ENCODE peak calls at places on chromosome 16, in six cellular contexts. One of them, this sample, is unnamed.

GRCh38 chr16:55861288-55861687 is 13.9 kb downstream of the CES5A start:
- DNase-seq in adrenal gland: no peak
- DNase-seq in cardiac fibroblast: no peak
- DNase-seq in CD4-positive, alpha-beta T cell: no peak
- DNase-seq in colonic mucosa: no peak
- DNase-seq in heart right ventricle: no peak
- DNase-seq in this sample: no peak

GRCh38 chr16:30142672-30143346 is 19.8 kb upstream of the MAPK3 start:
- DNase-seq in CD4-positive, alpha-beta T cell: no peak
- DNase-seq in adrenal gland: peak; percentile 41
- DNase-seq in cardiac fibroblast: no peak
- DNase-seq in heart right ventricle: no peak
- DNase-seq in colonic mucosa: no peak
- DNase-seq in this sample: no peak

GRCh38 chr16:4016648-4017047 is 99.6 kb downstream of the ADCY9 start:
- DNase-seq in heart right ventricle: no peak
- DNase-seq in cardiac fibroblast: peak; percentile 55
- DNase-seq in adrenal gland: no peak
- DNase-seq in CD4-positive, alpha-beta T cell: no peak
- DNase-seq in colonic mucosa: no peak
- DNase-seq in this sample: no peak

GRCh38 chr16:89949756-89950155 is 1.2 kb downstream of the DEF8 start:
- DNase-seq in adrenal gland: no peak
- DNase-seq in cardiac fibroblast: no peak
- DNase-seq in heart right ventricle: no peak
- DNase-seq in colonic mucosa: no peak
- DNase-seq in CD4-positive, alpha-beta T cell: no peak
- DNase-seq in this sample: peak; percentile 54

GRCh38 chr16:49018259-49018931 is 263.2 kb downstream of the CBLN1 start:
- DNase-seq in cardiac fibroblast: no peak
- DNase-seq in colonic mucosa: no peak
- DNase-seq in adrenal gland: no peak
- DNase-seq in heart right ventricle: no peak
- DNase-seq in CD4-positive, alpha-beta T cell: no peak
- DNase-seq in this sample: no peak

GRCh38 chr16:14087590-14088154 is 16.6 kb downstream of the MRTFB start:
- DNase-seq in cardiac fibroblast: no peak
- DNase-seq in colonic mucosa: no peak
- DNase-seq in adrenal gland: no peak
- DNase-seq in CD4-positive, alpha-beta T cell: no peak
- DNase-seq in heart right ventricle: no peak
- DNase-seq in this sample: no peak

GRCh38 chr16:88548131-88548874 is 21.9 kb upstream of the ZC3H18 start:
- DNase-seq in adrenal gland: no peak
- DNase-seq in CD4-positive, alpha-beta T cell: no peak
- DNase-seq in colonic mucosa: no peak
- DNase-seq in cardiac fibroblast: no peak
- DNase-seq in heart right ventricle: no peak
- DNase-seq in this sample: no peak

GRCh38 chr16:54945063-54945462 is 14.4 kb downstream of the IRX5 start:
- DNase-seq in heart right ventricle: no peak
- DNase-seq in colonic mucosa: no peak
- DNase-seq in cardiac fibroblast: no peak
- DNase-seq in CD4-positive, alpha-beta T cell: no peak
- DNase-seq in adrenal gland: no peak
- DNase-seq in this sample: no peak

GRCh38 chr16:85530370-85530739 is 82.8 kb upstream of the GSE1 start:
- DNase-seq in heart right ventricle: no peak
- DNase-seq in adrenal gland: no peak
- DNase-seq in CD4-positive, alpha-beta T cell: no peak
- DNase-seq in cardiac fibroblast: no peak
- DNase-seq in colonic mucosa: no peak
- DNase-seq in this sample: no peak

GRCh38 chr16:10657925-10658324 is 36.8 kb downstream of the TEKT5 start:
- DNase-seq in heart right ventricle: no peak
- DNase-seq in cardiac fibroblast: no peak
- DNase-seq in colonic mucosa: no peak
- DNase-seq in CD4-positive, alpha-beta T cell: no peak
- DNase-seq in adrenal gland: no peak
- DNase-seq in this sample: no peak

GRCh38 chr16:89197633-89198416 is 2.5 kb downstream of the SLC22A31 start:
- DNase-seq in heart right ventricle: no peak
- DNase-seq in cardiac fibroblast: no peak
- DNase-seq in adrenal gland: no peak
- DNase-seq in colonic mucosa: no peak
- DNase-seq in CD4-positive, alpha-beta T cell: no peak
- DNase-seq in this sample: no peak

GRCh38 chr16:4625617-4626159 is 1.1 kb downstream of the MGRN1 start:
- DNase-seq in heart right ventricle: no peak
- DNase-seq in CD4-positive, alpha-beta T cell: no peak
- DNase-seq in adrenal gland: no peak
- DNase-seq in cardiac fibroblast: no peak
- DNase-seq in colonic mucosa: no peak
- DNase-seq in this sample: peak; percentile 54

GRCh38 chr16:88651276-88651988 is 579 bp upstream of the CYBA start:
- DNase-seq in CD4-positive, alpha-beta T cell: peak; percentile 48
- DNase-seq in heart right ventricle: peak; percentile 54
- DNase-seq in adrenal gland: peak; percentile 68
- DNase-seq in colonic mucosa: peak; percentile 70
- DNase-seq in cardiac fibroblast: peak; percentile 48
- DNase-seq in this sample: no peak

GRCh38 chr16:30951785-30952184 is 2.9 kb downstream of the ORAI3 start:
- DNase-seq in colonic mucosa: peak; percentile 41
- DNase-seq in cardiac fibroblast: peak; percentile 77
- DNase-seq in CD4-positive, alpha-beta T cell: no peak
- DNase-seq in adrenal gland: peak; percentile 63
- DNase-seq in heart right ventricle: peak; percentile 68
- DNase-seq in this sample: no peak

GRCh38 chr16:58119509-58119845 is 9.7 kb downstream of the CFAP20 start:
- DNase-seq in CD4-positive, alpha-beta T cell: no peak
- DNase-seq in cardiac fibroblast: no peak
- DNase-seq in heart right ventricle: no peak
- DNase-seq in adrenal gland: no peak
- DNase-seq in colonic mucosa: no peak
- DNase-seq in this sample: no peak

GRCh38 chr16:77408607-77409006 is 26.2 kb downstream of the ADAMTS18 start:
- DNase-seq in CD4-positive, alpha-beta T cell: no peak
- DNase-seq in heart right ventricle: no peak
- DNase-seq in colonic mucosa: no peak
- DNase-seq in adrenal gland: no peak
- DNase-seq in cardiac fibroblast: no peak
- DNase-seq in this sample: no peak

GRCh38 chr16:71848622-71849021 is 2.8 kb downstream of the ATXN1L start:
- DNase-seq in CD4-positive, alpha-beta T cell: no peak
- DNase-seq in heart right ventricle: no peak
- DNase-seq in colonic mucosa: no peak
- DNase-seq in cardiac fibroblast: no peak
- DNase-seq in adrenal gland: no peak
- DNase-seq in this sample: no peak

GRCh38 chr16:81515281-81515680 is 70.7 kb downstream of the CMIP start:
- DNase-seq in cardiac fibroblast: no peak
- DNase-seq in adrenal gland: no peak
- DNase-seq in colonic mucosa: no peak
- DNase-seq in heart right ventricle: no peak
- DNase-seq in CD4-positive, alpha-beta T cell: no peak
- DNase-seq in this sample: no peak

GRCh38 chr16:80656731-80657150 is 115.9 kb downstream of the DYNLRB2 start:
- DNase-seq in colonic mucosa: no peak
- DNase-seq in cardiac fibroblast: no peak
- DNase-seq in CD4-positive, alpha-beta T cell: peak; percentile 33
- DNase-seq in heart right ventricle: no peak
- DNase-seq in adrenal gland: no peak
- DNase-seq in this sample: no peak

GRCh38 chr16:51813609-51814008 is 662.5 kb upstream of the SALL1 start:
- DNase-seq in colonic mucosa: no peak
- DNase-seq in CD4-positive, alpha-beta T cell: no peak
- DNase-seq in heart right ventricle: no peak
- DNase-seq in adrenal gland: no peak
- DNase-seq in cardiac fibroblast: no peak
- DNase-seq in this sample: no peak

GRCh38 chr16:2231016-2231931 is 5.0 kb upstream of the DNASE1L2 start:
- DNase-seq in cardiac fibroblast: no peak
- DNase-seq in CD4-positive, alpha-beta T cell: no peak
- DNase-seq in adrenal gland: no peak
- DNase-seq in colonic mucosa: no peak
- DNase-seq in heart right ventricle: no peak
- DNase-seq in this sample: no peak

GRCh38 chr16:89100601-89101302 is 7.1 kb downstream of the ACSF3 start:
- DNase-seq in colonic mucosa: no peak
- DNase-seq in adrenal gland: no peak
- DNase-seq in heart right ventricle: no peak
- DNase-seq in cardiac fibroblast: no peak
- DNase-seq in CD4-positive, alpha-beta T cell: no peak
- DNase-seq in this sample: no peak

DNA sequence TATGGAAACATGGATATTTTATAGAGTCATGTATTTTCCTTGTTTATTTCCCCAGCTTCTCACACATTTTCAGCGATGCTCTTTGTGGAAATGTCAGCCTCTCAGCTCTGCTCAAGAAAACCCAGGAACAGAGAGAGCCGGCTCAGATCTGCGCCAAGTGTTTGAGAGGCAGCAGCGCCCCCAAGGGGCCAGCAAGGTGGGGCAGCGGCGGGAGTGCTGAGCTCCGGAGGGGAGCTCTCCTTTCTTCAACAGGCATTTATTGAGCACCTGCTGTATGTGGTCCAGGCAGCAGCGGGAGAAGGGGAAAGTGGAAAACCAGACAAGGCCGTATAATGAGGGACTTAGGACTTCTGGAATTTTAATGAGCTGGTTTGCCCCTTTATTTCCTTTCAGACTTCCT is 421.1 kb upstream of the C16orf82 start:
- DNase-seq in colonic mucosa: no peak
- DNase-seq in CD4-positive, alpha-beta T cell: no peak
- DNase-seq in cardiac fibroblast: no peak
- DNase-seq in heart right ventricle: no peak
- DNase-seq in adrenal gland: peak; percentile 4
- DNase-seq in this sample: peak; percentile 27
- TF ChIP-seq CTCF in colonic mucosa: no peak
- TF ChIP-seq CTCF in CD4-positive, alpha-beta T cell: no peak
- TF ChIP-seq CTCF in cardiac fibroblast: no peak
- TF ChIP-seq CTCF in heart right ventricle: no peak
- TF ChIP-seq CTCF in adrenal gland: peak; percentile 27
- TF ChIP-seq CTCF in this sample: no peak

GRCh38 chr16:22672830-22673210 is 141.1 kb upstream of the HS3ST2 start:
- DNase-seq in CD4-positive, alpha-beta T cell: no peak
- DNase-seq in adrenal gland: no peak
- DNase-seq in colonic mucosa: no peak
- DNase-seq in cardiac fibroblast: no peak
- DNase-seq in heart right ventricle: no peak
- DNase-seq in this sample: no peak

GRCh38 chr16:22670551-22670970 is 143.4 kb upstream of the HS3ST2 start:
- DNase-seq in heart right ventricle: no peak
- DNase-seq in colonic mucosa: no peak
- DNase-seq in adrenal gland: no peak
- DNase-seq in cardiac fibroblast: peak; percentile 18
- DNase-seq in CD4-positive, alpha-beta T cell: no peak
- DNase-seq in this sample: no peak

GRCh38 chr16:22671301-22672076 is 142.5 kb upstream of the HS3ST2 start:
- DNase-seq in heart right ventricle: no peak
- DNase-seq in cardiac fibroblast: peak; percentile 48
- DNase-seq in colonic mucosa: no peak
- DNase-seq in CD4-positive, alpha-beta T cell: no peak
- DNase-seq in adrenal gland: no peak
- DNase-seq in this sample: no peak

GRCh38 chr16:22668318-22668717 is 145.6 kb upstream of the HS3ST2 start:
- DNase-seq in colonic mucosa: no peak
- DNase-seq in cardiac fibroblast: no peak
- DNase-seq in CD4-positive, alpha-beta T cell: no peak
- DNase-seq in heart right ventricle: no peak
- DNase-seq in adrenal gland: no peak
- DNase-seq in this sample: no peak

GRCh38 chr16:22670044-22670536 is 143.9 kb upstream of the HS3ST2 start:
- DNase-seq in heart right ventricle: no peak
- DNase-seq in adrenal gland: no peak
- DNase-seq in cardiac fibroblast: peak; percentile 29
- DNase-seq in colonic mucosa: no peak
- DNase-seq in CD4-positive, alpha-beta T cell: no peak
- DNase-seq in this sample: no peak
- TF ChIP-seq CTCF in heart right ventricle: no peak
- TF ChIP-seq CTCF in adrenal gland: no peak
- TF ChIP-seq CTCF in cardiac fibroblast: no peak
- TF ChIP-seq CTCF in colonic mucosa: no peak
- TF ChIP-seq CTCF in CD4-positive, alpha-beta T cell: no peak
- TF ChIP-seq CTCF in this sample: no peak

DNA sequence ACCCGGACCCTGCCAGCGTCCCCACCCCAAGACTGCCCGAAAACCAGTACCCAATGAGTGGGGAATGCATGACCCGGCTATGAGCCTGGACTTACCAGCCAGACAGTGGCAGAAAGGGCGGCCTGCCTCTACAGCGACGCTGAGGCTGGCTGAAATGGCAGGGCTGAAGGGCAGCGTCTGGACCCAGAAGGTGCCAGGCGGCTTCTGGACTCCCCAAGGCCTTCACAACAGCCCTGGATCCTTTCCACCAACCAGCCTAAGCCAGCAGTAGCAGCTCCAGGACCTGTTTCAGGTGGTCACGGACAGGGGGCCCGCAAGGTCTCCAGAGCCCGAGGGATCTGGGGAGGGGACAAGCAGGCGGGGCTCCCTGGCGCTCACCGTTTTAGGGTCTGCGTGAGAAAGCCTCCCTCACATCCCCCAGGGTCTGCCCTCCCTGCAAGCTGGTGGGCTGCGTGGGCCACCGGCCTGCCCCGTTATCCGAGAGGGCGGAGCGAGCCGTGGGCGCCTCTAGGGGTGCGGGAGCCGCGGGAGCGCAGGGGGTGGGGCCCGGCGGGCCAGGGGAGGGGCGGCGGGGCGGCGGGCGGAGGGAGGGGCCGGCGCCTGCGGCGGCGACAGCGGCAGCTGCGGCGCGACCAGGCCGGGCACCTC is at the start of gene RIPOR1:
- DNase-seq in CD4-positive, alpha-beta T cell: peak; percentile 35
- DNase-seq in heart right ventricle: peak; percentile 81
- DNase-seq in cardiac fibroblast: no peak
- DNase-seq in adrenal gland: peak; percentile 79
- DNase-seq in colonic mucosa: peak; percentile 61
- DNase-seq in this sample: peak; percentile 64
- TF ChIP-seq CTCF in CD4-positive, alpha-beta T cell: no peak
- TF ChIP-seq CTCF in heart right ventricle: no peak
- TF ChIP-seq CTCF in cardiac fibroblast: no peak
- TF ChIP-seq CTCF in adrenal gland: no peak
- TF ChIP-seq CTCF in colonic mucosa: no peak
- TF ChIP-seq CTCF in this sample: no peak

DNA sequence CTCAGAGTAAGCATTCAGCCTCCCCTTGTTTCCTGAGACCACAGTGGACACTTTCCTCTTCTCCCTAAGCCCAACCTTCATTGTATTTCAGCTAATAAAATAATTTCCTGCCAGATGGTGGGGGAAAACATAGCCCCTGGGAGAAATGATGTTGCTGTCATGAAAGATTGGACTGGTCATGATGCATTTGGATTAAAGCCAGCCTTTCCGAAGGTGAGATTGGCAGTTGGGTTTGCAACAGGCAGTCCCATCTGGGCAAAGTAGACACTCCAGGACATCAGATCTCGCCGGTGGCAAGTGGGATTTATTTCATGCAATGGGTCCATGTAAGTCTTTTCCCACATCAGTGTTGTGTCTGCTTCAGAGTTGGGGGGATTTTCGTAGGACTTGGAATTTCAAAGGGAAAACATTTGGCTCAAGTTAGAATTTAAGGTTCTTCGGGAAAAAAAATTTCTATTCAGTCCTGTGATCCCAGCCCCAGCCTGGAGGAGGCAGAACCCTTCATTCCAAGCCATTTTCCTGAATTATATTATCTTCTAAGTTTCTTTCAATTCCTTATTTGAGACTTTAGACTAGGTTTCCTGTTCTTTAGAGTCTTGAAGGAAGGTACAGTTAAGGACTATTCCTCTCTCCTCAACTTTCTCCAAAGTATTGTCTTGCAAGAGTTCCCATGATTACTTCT is 391.7 kb downstream of the XYLT1 start:
- DNase-seq in heart right ventricle: no peak
- DNase-seq in CD4-positive, alpha-beta T cell: no peak
- DNase-seq in colonic mucosa: no peak
- DNase-seq in cardiac fibroblast: no peak
- DNase-seq in adrenal gland: no peak
- DNase-seq in this sample: no peak
- TF ChIP-seq CTCF in heart right ventricle: no peak
- TF ChIP-seq CTCF in CD4-positive, alpha-beta T cell: no peak
- TF ChIP-seq CTCF in colonic mucosa: no peak
- TF ChIP-seq CTCF in cardiac fibroblast: no peak
- TF ChIP-seq CTCF in adrenal gland: no peak
- TF ChIP-seq CTCF in this sample: no peak